ENCODE peak calls at places on chromosomes 7 and 10, in nine cellular contexts. O is HCT116, M is GM23338, E is PC-3, Z is neural progenitor cell, F is hepatocyte, L is SK-N-SH, V is GM23248, K is MM.1S. Y is an unnamed sample.

GRCh38 chr10:78215645-78216044 is 182.0 kb downstream of the RPS24 start:
- DNase-seq in O (no peak), M (no peak), E (no peak), Z (no peak), F (peak; percentile 81), L (no peak), V (peak; percentile 89), K (no peak), Y (no peak)

GRCh38 chr10:71975087-71975890 is 11.1 kb downstream of the CHST3 start:
- DNase-seq in O (no peak), M (no peak), E (peak; percentile 58), Z (no peak), F (no peak), L (no peak), V (peak; percentile 71), K (no peak), Y (no peak)

GRCh38 chr10:1400129-1400865 is 337.0 kb downstream of the ADARB2 start:
- DNase-seq in O (no peak), M (no peak), E (no peak), Z (no peak), F (peak; percentile 32), L (no peak), V (no peak), K (no peak), Y (no peak)

GRCh38 chr10:130485958-130486680 is 349.9 kb downstream of the GLRX3 start:
- DNase-seq in O (no peak), M (no peak), E (no peak), Z (no peak), F (no peak), L (no peak), V (no peak), K (no peak), Y (no peak)

GRCh38 chr7:2195403-2196246 is 37.1 kb downstream of the MAD1L1 start:
- DNase-seq in O (no peak), M (no peak), E (no peak), Z (no peak), F (no peak), L (no peak), V (no peak), K (no peak), Y (no peak)

GRCh38 chr10:102645388-102645740 is 1.1 kb downstream of the TRIM8 start:
- DNase-seq in O (peak; percentile 39), M (peak; percentile 63), E (peak; percentile 55), Z (no peak), F (peak; percentile 80), L (peak; percentile 57), V (no peak), K (no peak), Y (peak; percentile 67)

GRCh38 chr10:100670828-100671479 is 74.4 kb upstream of the PAX2 start:
- DNase-seq in O (no peak), M (peak; percentile 73), E (peak; percentile 41), Z (peak; percentile 71), F (peak; percentile 61), L (peak; percentile 92), V (peak; percentile 53), K (peak; percentile 59), Y (peak; percentile 47)

GRCh38 chr10:17835688-17836087 is 26.5 kb downstream of the MRC1 start:
- DNase-seq in O (peak; percentile 72), M (peak; percentile 15), E (peak; percentile 85), Z (peak; percentile 2), F (peak; percentile 39), L (no peak), V (peak; percentile 95), K (no peak), Y (no peak)

GRCh38 chr7:144391823-144392255 is 11.7 kb downstream of the NOBOX start:
- DNase-seq in O (peak; percentile 54), M (peak; percentile 83), E (peak; percentile 74), Z (peak; percentile 69), F (peak; percentile 67), L (peak; percentile 66), V (peak; percentile 79), K (peak; percentile 74), Y (peak; percentile 58)
- TF ChIP-seq EZH2phosphoT487 in O (no peak), M (no peak), E (no peak), Z (no peak), F (no peak), L (no peak), V (no peak), K (no peak), Y (no peak)

GRCh38 chr7:23230586-23231195 is 15.9 kb upstream of the GPNMB start:
- DNase-seq in O (no peak), M (no peak), E (no peak), Z (no peak), F (no peak), L (no peak), V (no peak), K (no peak), Y (no peak)
- H2AFZ ChIP-seq in O (no peak overlapping the region), M (peak overlapping the region; percentile 63), E (no peak overlapping the region), Z (no peak overlapping the region), F (no peak overlapping the region), L (peak overlapping the region; percentile 49), V (no peak overlapping the region), K (no peak overlapping the region), Y (no peak overlapping the region)

GRCh38 chr10:103836273-103836672 is 19.1 kb downstream of the SH3PXD2A start:
- DNase-seq in O (no peak), M (no peak), E (no peak), Z (no peak), F (no peak), L (no peak), V (no peak), K (no peak), Y (no peak)

GRCh38 chr10:103832806-103833205 is 22.6 kb downstream of the SH3PXD2A start:
- DNase-seq in O (no peak), M (no peak), E (no peak), Z (no peak), F (no peak), L (no peak), V (no peak), K (no peak), Y (no peak)

GRCh38 chr10:103835121-103836045 is 20.0 kb downstream of the SH3PXD2A start:
- DNase-seq in O (no peak), M (no peak), E (no peak), Z (no peak), F (peak; percentile 66), L (no peak), V (peak; percentile 74), K (no peak), Y (peak; percentile 56)

GRCh38 chr10:103833731-103834365 is 21.5 kb downstream of the SH3PXD2A start:
- DNase-seq in O (no peak), M (peak; percentile 86), E (peak; percentile 41), Z (no peak), F (peak; percentile 68), L (no peak), V (peak; percentile 36), K (no peak), Y (peak; percentile 58)

GRCh38 chr10:103834436-103835095 is 20.8 kb downstream of the SH3PXD2A start:
- DNase-seq in O (no peak), M (no peak), E (no peak), Z (no peak), F (no peak), L (no peak), V (no peak), K (no peak), Y (no peak)
- H3K4me1 ChIP-seq in O (no peaks in the 10 kb centered on the region), M (peaks cover 35% of the 10 kb centered on the region), E (peaks cover 10% of the 10 kb centered on the region), Z (peaks cover 16% of the 10 kb centered on the region), F (peaks cover 60% of the 10 kb centered on the region), L (peaks cover 15% of the 10 kb centered on the region), V (peaks cover 10% of the 10 kb centered on the region), K (peaks cover 7% of the 10 kb centered on the region), Y (peaks cover 67% of the 10 kb centered on the region)

GRCh38 chr7:67743501-67743900 is 746.9 kb downstream of the TYW1 start:
- DNase-seq in O (no peak), M (no peak), E (no peak), Z (no peak), F (no peak), L (no peak), V (no peak), K (no peak), Y (no peak)

GRCh38 chr7:67738958-67739357 is 742.3 kb downstream of the TYW1 start:
- DNase-seq in O (no peak), M (no peak), E (no peak), Z (no peak), F (peak; percentile 65), L (no peak), V (peak; percentile 15), K (no peak), Y (no peak)

GRCh38 chr7:67732898-67733297 is 736.3 kb downstream of the TYW1 start:
- DNase-seq in O (no peak), M (no peak), E (no peak), Z (no peak), F (no peak), L (no peak), V (no peak), K (no peak), Y (no peak)

GRCh38 chr7:67738145-67738544 is 741.5 kb downstream of the TYW1 start:
- DNase-seq in O (no peak), M (no peak), E (no peak), Z (no peak), F (no peak), L (no peak), V (no peak), K (no peak), Y (no peak)
- TF ChIP-seq EZH2phosphoT487 in O (no peak), M (no peak), E (no peak), Z (no peak), F (no peak), L (no peak), V (no peak), K (no peak), Y (no peak)

GRCh38 chr10:33899578-33900531 is 565.4 kb upstream of the NRP1 start:
- DNase-seq in O (no peak), M (no peak), E (peak; percentile 99), Z (no peak), F (no peak), L (no peak), V (peak; percentile 10), K (no peak), Y (no peak)
- H2AFZ ChIP-seq in O (no peak overlapping the region), M (no peak overlapping the region), E (peak overlapping the region; percentile 49), Z (no peak overlapping the region), F (no peak overlapping the region), L (no peak overlapping the region), V (no peak overlapping the region), K (no peak overlapping the region), Y (no peak overlapping the region)

DNA sequence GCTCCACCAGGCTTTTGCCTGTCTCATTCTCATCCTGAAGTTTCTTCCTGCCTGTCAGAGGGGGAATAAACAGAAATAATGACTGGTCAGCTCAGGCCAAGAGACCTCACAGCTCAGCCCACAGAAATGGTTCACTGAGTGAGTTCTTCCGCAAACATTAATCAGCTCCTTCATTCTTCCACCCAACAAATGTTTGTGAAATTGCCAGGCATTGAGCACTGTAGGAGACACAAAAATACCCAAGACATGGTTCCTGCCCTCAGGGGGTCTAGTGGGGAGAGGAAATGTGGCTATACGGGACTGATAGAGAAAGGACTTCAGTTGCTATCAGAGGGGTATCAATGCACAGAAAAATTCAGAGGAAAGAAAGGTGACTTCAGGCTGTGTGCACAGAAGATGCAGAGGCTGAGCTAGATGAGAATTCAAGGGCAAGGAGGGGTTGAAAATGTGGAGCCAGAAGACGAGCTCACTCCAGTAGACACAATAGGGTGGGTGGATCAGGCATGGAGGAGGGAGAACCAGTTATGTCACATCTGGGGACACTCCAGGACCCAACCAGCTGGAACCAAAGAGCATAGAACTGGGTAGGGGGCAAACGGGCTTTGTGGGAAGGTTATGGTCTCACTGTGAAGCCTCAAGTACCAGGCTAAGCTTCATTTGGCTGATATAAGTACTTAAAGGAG is 20.9 kb downstream of the MYOF start:
- DNase-seq in O (no peak), M (no peak), E (peak; percentile 14), Z (no peak), F (no peak), L (no peak), V (peak; percentile 77), K (no peak), Y (peak; percentile 14)
- H3K4me1 ChIP-seq in O (peaks cover 97% of the 10 kb centered on the region), M (no peaks in the 10 kb centered on the region), E (peaks cover 71% of the 10 kb centered on the region), Z (no peaks in the 10 kb centered on the region), F (peaks cover 45% of the 10 kb centered on the region), L (peaks cover 67% of the 10 kb centered on the region), V (peaks cover 92% of the 10 kb centered on the region), K (no peaks in the 10 kb centered on the region), Y (peaks cover 22% of the 10 kb centered on the region)